ENCODE peak calls at places on chromosomes 16 and 17, in six cellular contexts. One of them, this sample, is unnamed.

GRCh38 chr16:75837681-75838080 is 111.4 kb upstream of the CPHXL start:
- DNase-seq in lung: no peak
- DNase-seq in kidney epithelial cell: no peak
- DNase-seq in neural progenitor cell: no peak
- DNase-seq in psoas muscle: no peak
- DNase-seq in testis: no peak
- DNase-seq in this sample: no peak

GRCh38 chr16:4868573-4868972 is 21.3 kb downstream of the UBN1 start:
- DNase-seq in testis: no peak
- DNase-seq in lung: no peak
- DNase-seq in neural progenitor cell: no peak
- DNase-seq in kidney epithelial cell: no peak
- DNase-seq in psoas muscle: no peak
- DNase-seq in this sample: no peak

GRCh38 chr17:54901230-54901847 is 687 bp downstream of the TOM1L1 start:
- DNase-seq in kidney epithelial cell: peak; percentile 38
- DNase-seq in neural progenitor cell: no peak
- DNase-seq in testis: no peak
- DNase-seq in lung: peak; percentile 35
- DNase-seq in psoas muscle: no peak
- DNase-seq in this sample: no peak

GRCh38 chr17:48259710-48260291 is 152.2 kb downstream of the SNX11 start:
- DNase-seq in lung: no peak
- DNase-seq in neural progenitor cell: peak; percentile 38
- DNase-seq in testis: no peak
- DNase-seq in psoas muscle: no peak
- DNase-seq in kidney epithelial cell: no peak
- DNase-seq in this sample: peak; percentile 8

GRCh38 chr16:11254913-11255736 is 879 bp downstream of the SOCS1 start:
- DNase-seq in neural progenitor cell: peak; percentile 68
- DNase-seq in testis: peak; percentile 53
- DNase-seq in lung: no peak
- DNase-seq in psoas muscle: peak; percentile 64
- DNase-seq in kidney epithelial cell: peak; percentile 25
- DNase-seq in this sample: peak; percentile 41

GRCh38 chr16:998615-999014 is 17.0 kb downstream of the SOX8 start:
- DNase-seq in neural progenitor cell: no peak
- DNase-seq in lung: no peak
- DNase-seq in kidney epithelial cell: no peak
- DNase-seq in testis: no peak
- DNase-seq in psoas muscle: no peak
- DNase-seq in this sample: no peak

GRCh38 chr16:278863-279366 is 1.5 kb upstream of the ARHGDIG start:
- DNase-seq in neural progenitor cell: peak; percentile 49
- DNase-seq in kidney epithelial cell: peak; percentile 5
- DNase-seq in psoas muscle: no peak
- DNase-seq in lung: peak; percentile 34
- DNase-seq in testis: no peak
- DNase-seq in this sample: no peak

GRCh38 chr17:82849076-82849945 is 9.5 kb upstream of the ZNF750 start:
- DNase-seq in psoas muscle: peak; percentile 42
- DNase-seq in lung: no peak
- DNase-seq in testis: no peak
- DNase-seq in neural progenitor cell: no peak
- DNase-seq in kidney epithelial cell: no peak
- DNase-seq in this sample: no peak

GRCh38 chr17:61073799-61074513 is 325.7 kb upstream of the TBX2 start:
- DNase-seq in neural progenitor cell: no peak
- DNase-seq in lung: no peak
- DNase-seq in kidney epithelial cell: no peak
- DNase-seq in psoas muscle: no peak
- DNase-seq in testis: no peak
- DNase-seq in this sample: no peak

GRCh38 chr17:82349287-82349701 is 9.8 kb upstream of the TEX19 start:
- DNase-seq in neural progenitor cell: no peak
- DNase-seq in lung: no peak
- DNase-seq in psoas muscle: peak; percentile 28
- DNase-seq in testis: no peak
- DNase-seq in kidney epithelial cell: no peak
- DNase-seq in this sample: no peak

GRCh38 chr17:12242390-12242954 is 221.8 kb downstream of the MAP2K4 start:
- DNase-seq in psoas muscle: no peak
- DNase-seq in neural progenitor cell: no peak
- DNase-seq in testis: no peak
- DNase-seq in lung: no peak
- DNase-seq in kidney epithelial cell: no peak
- DNase-seq in this sample: no peak

GRCh38 chr16:85330694-85331188 is 218.5 kb upstream of the CIBAR2 start:
- DNase-seq in psoas muscle: peak; percentile 45
- DNase-seq in kidney epithelial cell: peak; percentile 61
- DNase-seq in lung: no peak
- DNase-seq in testis: peak; percentile 61
- DNase-seq in neural progenitor cell: peak; percentile 90
- DNase-seq in this sample: no peak

GRCh38 chr17:40452074-40452787 is 9.0 kb downstream of the IGFBP4 start:
- DNase-seq in psoas muscle: peak; percentile 70
- DNase-seq in kidney epithelial cell: no peak
- DNase-seq in testis: no peak
- DNase-seq in lung: no peak
- DNase-seq in neural progenitor cell: no peak
- DNase-seq in this sample: peak; percentile 89

GRCh38 chr16:69017036-69017783 is 88.2 kb upstream of the HAS3 start:
- DNase-seq in kidney epithelial cell: peak; percentile 64
- DNase-seq in neural progenitor cell: no peak
- DNase-seq in testis: no peak
- DNase-seq in psoas muscle: no peak
- DNase-seq in lung: no peak
- DNase-seq in this sample: no peak

DNA sequence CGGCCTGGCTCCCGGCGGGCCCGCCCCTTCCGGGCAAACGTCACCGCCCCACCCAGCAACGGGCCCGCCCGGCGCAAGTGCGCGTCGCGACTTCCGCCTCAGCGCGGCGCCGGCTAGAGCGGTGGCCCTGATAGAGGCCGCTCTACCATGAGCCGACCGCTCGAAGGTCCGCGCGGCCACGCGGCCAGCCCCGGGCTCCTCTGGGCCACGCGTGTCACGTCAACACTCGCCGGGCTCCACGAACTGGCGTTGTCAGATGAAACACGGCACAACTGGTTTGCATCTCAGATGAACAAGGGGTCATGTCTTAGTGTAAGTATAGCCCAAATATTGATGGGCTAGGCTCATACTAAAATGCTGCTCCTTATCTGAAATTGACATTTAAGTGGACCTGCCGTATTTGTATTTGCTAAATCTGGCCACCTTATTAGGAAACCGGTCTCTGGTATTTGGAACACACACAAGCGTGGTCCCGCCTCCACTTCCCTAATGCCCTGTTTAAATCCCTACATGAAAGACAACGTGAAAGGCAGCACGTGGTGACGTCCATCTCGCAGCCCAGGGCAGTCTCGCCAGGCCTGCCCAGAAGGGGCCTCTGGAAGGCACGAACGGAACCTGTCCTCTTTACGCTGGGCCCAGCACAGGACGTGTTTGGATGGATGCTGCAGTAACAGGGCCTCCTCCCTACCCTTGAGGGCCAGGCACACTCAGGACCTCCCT is at the start of gene ZNF598:
- DNase-seq in testis: peak; percentile 87
- DNase-seq in lung: peak; percentile 70
- DNase-seq in kidney epithelial cell: no peak
- DNase-seq in neural progenitor cell: peak; percentile 96
- DNase-seq in psoas muscle: peak; percentile 93
- DNase-seq in this sample: peak; percentile 75
- H3K36me3 ChIP-seq in testis: no peaks in the 10 kb centered on the region
- H3K36me3 ChIP-seq in lung: no peaks in the 10 kb centered on the region
- H3K36me3 ChIP-seq in kidney epithelial cell: peaks cover 1% of the 10 kb centered on the region
- H3K36me3 ChIP-seq in neural progenitor cell: no peaks in the 10 kb centered on the region
- H3K36me3 ChIP-seq in psoas muscle: no peaks in the 10 kb centered on the region
- H3K36me3 ChIP-seq in this sample: no peaks in the 10 kb centered on the region

GRCh38 chr17:66989076-66989475 is 24.6 kb downstream of the CACNG4 start:
- DNase-seq in testis: no peak
- DNase-seq in lung: no peak
- DNase-seq in neural progenitor cell: no peak
- DNase-seq in kidney epithelial cell: no peak
- DNase-seq in psoas muscle: peak; percentile 0
- DNase-seq in this sample: no peak
- H3K36me3 ChIP-seq in testis: no peaks in the 10 kb centered on the region
- H3K36me3 ChIP-seq in lung: no peaks in the 10 kb centered on the region
- H3K36me3 ChIP-seq in neural progenitor cell: no peaks in the 10 kb centered on the region
- H3K36me3 ChIP-seq in kidney epithelial cell: no peaks in the 10 kb centered on the region
- H3K36me3 ChIP-seq in psoas muscle: no peaks in the 10 kb centered on the region
- H3K36me3 ChIP-seq in this sample: no peaks in the 10 kb centered on the region

DNA sequence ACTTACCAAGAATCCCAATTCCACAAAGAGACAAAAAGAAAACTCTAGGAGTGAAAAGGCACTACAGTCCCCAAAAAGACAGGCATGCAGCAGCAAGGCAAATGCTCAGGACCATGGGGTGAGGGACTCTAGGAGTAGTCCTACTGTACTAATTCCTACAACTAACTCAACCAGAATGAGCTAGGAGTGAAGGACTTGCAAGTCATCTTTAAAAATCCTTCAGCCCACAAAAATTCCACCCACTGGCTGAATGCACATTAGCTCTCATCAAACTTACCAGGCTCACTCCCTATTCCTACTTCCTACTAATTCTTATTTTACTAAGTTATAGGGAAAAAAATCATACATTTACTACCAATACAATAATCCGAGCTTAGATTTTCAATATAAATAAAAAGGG is 141.7 kb upstream of the C17orf78 start:
- DNase-seq in kidney epithelial cell: no peak
- DNase-seq in neural progenitor cell: no peak
- DNase-seq in psoas muscle: no peak
- DNase-seq in testis: no peak
- DNase-seq in lung: no peak
- DNase-seq in this sample: no peak
- H3K36me3 ChIP-seq in kidney epithelial cell: peaks cover 2% of the 10 kb centered on the region
- H3K36me3 ChIP-seq in neural progenitor cell: peaks cover 43% of the 10 kb centered on the region
- H3K36me3 ChIP-seq in psoas muscle: peaks cover 6% of the 10 kb centered on the region
- H3K36me3 ChIP-seq in testis: no peaks in the 10 kb centered on the region
- H3K36me3 ChIP-seq in lung: peaks cover 26% of the 10 kb centered on the region
- H3K36me3 ChIP-seq in this sample: no peaks in the 10 kb centered on the region

GRCh38 chr17:74210191-74211140 is 2.9 kb upstream of the TTYH2 start:
- DNase-seq in neural progenitor cell: peak; percentile 67
- DNase-seq in psoas muscle: peak; percentile 84
- DNase-seq in kidney epithelial cell: no peak
- DNase-seq in testis: peak; percentile 79
- DNase-seq in lung: peak; percentile 74
- DNase-seq in this sample: peak; percentile 74
- H3K36me3 ChIP-seq in neural progenitor cell: peaks cover 8% of the 10 kb centered on the region
- H3K36me3 ChIP-seq in psoas muscle: peaks cover 4% of the 10 kb centered on the region
- H3K36me3 ChIP-seq in kidney epithelial cell: no peaks in the 10 kb centered on the region
- H3K36me3 ChIP-seq in testis: no peaks in the 10 kb centered on the region
- H3K36me3 ChIP-seq in lung: peaks cover 11% of the 10 kb centered on the region
- H3K36me3 ChIP-seq in this sample: peaks cover 48% of the 10 kb centered on the region

GRCh38 chr17:80376531-80376930 is 38.4 kb upstream of the ENDOV start:
- DNase-seq in psoas muscle: no peak
- DNase-seq in lung: no peak
- DNase-seq in neural progenitor cell: no peak
- DNase-seq in testis: no peak
- DNase-seq in kidney epithelial cell: no peak
- DNase-seq in this sample: no peak
- H3K36me3 ChIP-seq in psoas muscle: peaks cover 12% of the 10 kb centered on the region
- H3K36me3 ChIP-seq in lung: peaks cover 36% of the 10 kb centered on the region
- H3K36me3 ChIP-seq in neural progenitor cell: no peaks in the 10 kb centered on the region
- H3K36me3 ChIP-seq in testis: no peaks in the 10 kb centered on the region
- H3K36me3 ChIP-seq in kidney epithelial cell: peaks cover 2% of the 10 kb centered on the region
- H3K36me3 ChIP-seq in this sample: peaks cover 98% of the 10 kb centered on the region

GRCh38 chr16:80403871-80404270 is 136.9 kb upstream of the DYNLRB2 start:
- DNase-seq in kidney epithelial cell: no peak
- DNase-seq in lung: no peak
- DNase-seq in testis: no peak
- DNase-seq in neural progenitor cell: no peak
- DNase-seq in psoas muscle: no peak
- DNase-seq in this sample: no peak
- H3K36me3 ChIP-seq in kidney epithelial cell: no peaks in the 10 kb centered on the region
- H3K36me3 ChIP-seq in lung: no peaks in the 10 kb centered on the region
- H3K36me3 ChIP-seq in testis: no peaks in the 10 kb centered on the region
- H3K36me3 ChIP-seq in neural progenitor cell: no peaks in the 10 kb centered on the region
- H3K36me3 ChIP-seq in psoas muscle: no peaks in the 10 kb centered on the region
- H3K36me3 ChIP-seq in this sample: no peaks in the 10 kb centered on the region

This sample was measured in adrenal gland.